ENCODE peak calls at places on chromosome 9, in ten cellular contexts. V is SK-MEL-5, D is occipital lobe, G is AG09319, Q is right cardiac atrium, L is hepatic stellate cell, J is NCI-H526, T is GM06990, M is Caco-2, A is T-cell. O is an unnamed sample.

GRCh38 chr9:28810375-28811075 is 1237.2 kb upstream of the C9orf72 start:
- DNase-seq in V (peak), D (no peak), G (no peak), Q (no peak), L (no peak), J (no peak), T (no peak), M (no peak), A (no peak), O (no peak)

GRCh38 chr9:112308576-112308975 is 24.8 kb downstream of the PTBP3 start:
- DNase-seq in V (no peak), D (no peak), G (no peak), Q (no peak), L (no peak), J (peak), T (no peak), M (no peak), A (no peak), O (no peak)

GRCh38 chr9:132037470-132037869 is 42.2 kb downstream of the MED27 start:
- DNase-seq in V (no peak), D (no peak), G (no peak), Q (no peak), L (no peak), J (peak), T (no peak), M (no peak), A (no peak), O (no peak)

GRCh38 chr9:1454211-1454979 is 404.2 kb downstream of the DMRT2 start:
- DNase-seq in V (peak), D (no peak), G (no peak), Q (no peak), L (no peak), J (no peak), T (no peak), M (no peak), A (no peak), O (no peak)

GRCh38 chr9:88173378-88173999 is 35.2 kb upstream of the SPATA31C2 start:
- DNase-seq in V (peak), D (no peak), G (peak), Q (peak), L (peak), J (peak), T (peak), M (peak), A (peak), O (peak)

GRCh38 chr9:33211695-33212393 is 28.1 kb upstream of the SPINK4 start:
- DNase-seq in V (no peak), D (no peak), G (no peak), Q (no peak), L (no peak), J (no peak), T (no peak), M (no peak), A (no peak), O (no peak)

GRCh38 chr9:37739222-37739621 is 14.4 kb upstream of the TRMT10B start:
- DNase-seq in V (no peak), D (no peak), G (no peak), Q (no peak), L (no peak), J (no peak), T (no peak), M (no peak), A (no peak), O (no peak)

GRCh38 chr9:93052791-93053540 is 5.5 kb upstream of the SUSD3 start:
- DNase-seq in V (no peak), D (no peak), G (no peak), Q (no peak), L (no peak), J (no peak), T (no peak), M (no peak), A (no peak), O (no peak)

GRCh38 chr9:70256123-70256551 is 2.6 kb upstream of the SMC5 start:
- DNase-seq in V (no peak), D (no peak), G (no peak), Q (no peak), L (peak), J (no peak), T (no peak), M (no peak), A (no peak), O (no peak)

GRCh38 chr9:119026120-119026519 is 343.1 kb downstream of the BRINP1 start:
- DNase-seq in V (no peak), D (peak), G (no peak), Q (peak), L (no peak), J (no peak), T (no peak), M (no peak), A (no peak), O (no peak)

GRCh38 chr9:118222375-118222774 is 518.2 kb downstream of the TLR4 start:
- DNase-seq in V (peak), D (no peak), G (no peak), Q (no peak), L (no peak), J (no peak), T (no peak), M (no peak), A (no peak), O (no peak)

GRCh38 chr9:88075966-88076285 is 62.3 kb downstream of the SPATA31C2 start:
- DNase-seq in V (no peak), D (no peak), G (no peak), Q (no peak), L (no peak), J (peak), T (no peak), M (no peak), A (no peak), O (no peak)

GRCh38 chr9:135955981-135956797 is 5.0 kb downstream of the UBAC1 start:
- DNase-seq in V (no peak), D (no peak), G (no peak), Q (no peak), L (no peak), J (no peak), T (no peak), M (no peak), A (no peak), O (no peak)

GRCh38 chr9:114761515-114761914 is 44.3 kb downstream of the TNFSF15 start:
- DNase-seq in V (no peak), D (no peak), G (no peak), Q (no peak), L (no peak), J (no peak), T (no peak), M (no peak), A (no peak), O (no peak)

GRCh38 chr9:110030632-110031031 is 177.3 kb downstream of the C9orf152 start:
- DNase-seq in V (no peak), D (no peak), G (no peak), Q (no peak), L (peak), J (no peak), T (no peak), M (no peak), A (no peak), O (no peak)

GRCh38 chr9:106400950-106401349 is 462.0 kb upstream of the ZNF462 start:
- DNase-seq in V (no peak), D (no peak), G (no peak), Q (no peak), L (no peak), J (no peak), T (no peak), M (peak), A (no peak), O (no peak)

O was measured in neural crest cell.